ENCODE peak calls at places on chromosomes 11 and 22, in four cellular contexts. K is K562, L is GM12878, R is HEK293T. I is an unnamed sample.

GRCh38 chr11:68574308-68574707 is 110.0 kb upstream of the GAL start:
- DNase-seq in K (no peak), L (no peak), R (no peak), I (no peak)

GRCh38 chr11:65150513-65151271 is 16.4 kb upstream of the SYVN1 start:
- DNase-seq in K (peak), L (peak), R (peak), I (peak)

GRCh38 chr11:71323876-71324526 is 71.6 kb upstream of the SHANK2 start:
- DNase-seq in K (no peak), L (no peak), R (no peak), I (no peak)

GRCh38 chr22:27602390-27602789 is 199.2 kb downstream of the MN1 start:
- DNase-seq in K (peak), L (no peak), R (peak), I (no peak)

GRCh38 chr22:37639070-37639760 is at the start of gene SH3BP1:
- DNase-seq in K (peak), L (no peak), R (peak), I (peak)

GRCh38 chr11:87368876-87369480 is 331.2 kb downstream of the TMEM135 start:
- DNase-seq in K (no peak), L (no peak), R (no peak), I (no peak)

GRCh38 chr11:64240467-64241174 is at the start of gene FKBP2:
- DNase-seq in K (peak), L (peak), R (peak), I (peak)

GRCh38 chr11:123973816-123974215 is 3.8 kb downstream of the OR10S1 start:
- DNase-seq in K (no peak), L (no peak), R (no peak), I (no peak)

GRCh38 chr11:77244277-77245014 is 57.0 kb downstream of the GDPD4 start:
- DNase-seq in K (no peak), L (no peak), R (no peak), I (peak)

GRCh38 chr11:117837791-117838190 is 13.2 kb upstream of the FXYD2 start:
- DNase-seq in K (no peak), L (no peak), R (no peak), I (no peak)
- TF ChIP-seq TARDBP in K (no peak), L (no peak), R (no peak), I (no peak)

GRCh38 chr22:46244771-46245170 is 5.3 kb downstream of the CDPF1 start:
- DNase-seq in K (no peak), L (no peak), R (no peak), I (no peak)

GRCh38 chr22:46242023-46242422 is 8.1 kb downstream of the CDPF1 start:
- DNase-seq in K (no peak), L (no peak), R (no peak), I (no peak)

GRCh38 chr22:46247443-46247975 is 2.6 kb downstream of the CDPF1 start:
- DNase-seq in K (no peak), L (no peak), R (no peak), I (no peak)

GRCh38 chr22:46246178-46246577 is 3.9 kb downstream of the CDPF1 start:
- DNase-seq in K (no peak), L (no peak), R (no peak), I (no peak)

DNA sequence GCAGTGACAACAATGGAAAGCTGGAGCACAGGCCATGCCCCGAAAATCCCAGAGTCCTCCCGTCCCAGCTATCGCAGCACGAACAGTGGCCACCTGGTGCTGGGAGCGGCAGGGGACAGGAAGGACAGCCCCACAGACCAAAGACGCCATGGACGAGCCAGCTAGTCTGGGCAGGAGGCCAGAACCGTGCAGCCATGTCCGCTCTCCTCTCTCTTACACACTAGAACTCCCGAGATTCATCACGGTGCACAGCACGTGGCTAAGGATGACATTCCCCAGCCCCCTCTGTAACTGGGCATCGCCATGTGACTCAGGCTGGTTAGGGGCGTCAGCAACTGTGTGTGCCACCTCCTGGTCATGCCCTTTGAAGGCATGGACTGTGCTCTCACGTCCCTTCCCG is 4.6 kb downstream of the CDPF1 start:
- DNase-seq in K (no peak), L (no peak), R (no peak), I (no peak)
- TF ChIP-seq TARDBP in K (no peak), L (no peak), R (no peak), I (no peak)

GRCh38 chr11:35330924-35331323 is 88.4 kb downstream of the SLC1A2 start:
- DNase-seq in K (no peak), L (no peak), R (no peak), I (no peak)
- TF ChIP-seq TARDBP in K (no peak), L (no peak), R (no peak), I (no peak)

GRCh38 chr22:45504703-45505341 is 2.1 kb downstream of the FBLN1 start:
- DNase-seq in K (no peak), L (no peak), R (no peak), I (no peak)
- TF ChIP-seq TARDBP in K (no peak), L (no peak), R (no peak), I (no peak)

I was measured in HepG2.